ENCODE peak calls at places on chromosomes 7 and 10, in ten cellular contexts. K is K562, Z is ovary, T is uterus, I is NB4, A is adrenal gland, D is IMR-90, P is transverse colon, C is suprapubic skin, E is prostate gland. L is an unnamed sample.

GRCh38 chr10:14954001-14954770 is at the start of gene DCLRE1C:
- DNase-seq in K (peak), Z (peak), T (peak), I (peak), A (peak), D (peak), P (peak), C (peak), E (peak), L (peak)

GRCh38 chr10:110176626-110177025 is 30.8 kb upstream of the MXI1 start:
- DNase-seq in K (no peak), Z (no peak), T (no peak), I (no peak), A (no peak), D (no peak), P (no peak), C (no peak), E (no peak), L (peak)

GRCh38 chr7:77328669-77329068 is 87.5 kb downstream of the GSAP start:
- DNase-seq in K (no peak), Z (no peak), T (no peak), I (peak), A (no peak), D (peak), P (no peak), C (no peak), E (no peak), L (no peak)

GRCh38 chr10:125124907-125125306 is 35.5 kb downstream of the CTBP2 start:
- DNase-seq in K (no peak), Z (no peak), T (no peak), I (no peak), A (no peak), D (peak), P (no peak), C (no peak), E (no peak), L (peak)

GRCh38 chr7:16416289-16417282 is 4.8 kb downstream of the CRPPA start:
- DNase-seq in K (no peak), Z (no peak), T (no peak), I (no peak), A (no peak), D (peak), P (no peak), C (no peak), E (no peak), L (no peak)

GRCh38 chr10:102004376-102004775 is 51.6 kb downstream of the ARMH3 start:
- DNase-seq in K (no peak), Z (no peak), T (no peak), I (peak), A (no peak), D (peak), P (no peak), C (no peak), E (no peak), L (no peak)

GRCh38 chr7:24290004-24290641 is 6.1 kb downstream of the NPY start:
- DNase-seq in K (peak), Z (no peak), T (no peak), I (peak), A (no peak), D (peak), P (no peak), C (no peak), E (no peak), L (no peak)

GRCh38 chr7:85464042-85464651 is 277.3 kb upstream of the SEMA3D start:
- DNase-seq in K (no peak), Z (no peak), T (no peak), I (no peak), A (no peak), D (no peak), P (no peak), C (no peak), E (no peak), L (no peak)

GRCh38 chr7:143385891-143386781 is 5.0 kb downstream of the ZYX start:
- DNase-seq in K (no peak), Z (no peak), T (peak), I (peak), A (peak), D (no peak), P (no peak), C (no peak), E (no peak), L (peak)

DNA sequence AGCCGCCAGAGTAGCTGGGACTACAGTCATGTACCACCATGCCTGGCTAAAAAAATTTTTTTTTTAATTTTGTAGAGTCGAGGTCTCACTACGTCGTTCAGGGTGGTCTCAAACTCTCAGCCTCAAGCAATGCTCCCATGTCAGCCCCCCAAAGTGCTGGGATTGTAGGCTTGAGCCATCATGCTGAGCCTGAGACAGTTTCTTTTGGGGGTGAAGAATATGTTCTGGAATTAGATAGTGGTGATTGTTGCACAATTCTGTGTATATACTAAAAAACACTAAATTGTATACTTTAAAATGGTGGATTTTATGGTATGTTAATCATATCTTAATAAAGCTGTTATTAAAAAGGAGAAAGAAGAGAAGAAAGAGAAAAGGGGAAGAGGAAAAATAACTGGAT is 1.5 kb downstream of the CUZD1 start:
- DNase-seq in K (no peak), Z (no peak), T (no peak), I (no peak), A (no peak), D (no peak), P (no peak), C (no peak), E (no peak), L (no peak)
- TF ChIP-seq POLR2A in K (no peak), Z (no peak), T (no peak), I (no peak), A (no peak), D (no peak), P (no peak), C (no peak), E (no peak), L (no peak)

DNA sequence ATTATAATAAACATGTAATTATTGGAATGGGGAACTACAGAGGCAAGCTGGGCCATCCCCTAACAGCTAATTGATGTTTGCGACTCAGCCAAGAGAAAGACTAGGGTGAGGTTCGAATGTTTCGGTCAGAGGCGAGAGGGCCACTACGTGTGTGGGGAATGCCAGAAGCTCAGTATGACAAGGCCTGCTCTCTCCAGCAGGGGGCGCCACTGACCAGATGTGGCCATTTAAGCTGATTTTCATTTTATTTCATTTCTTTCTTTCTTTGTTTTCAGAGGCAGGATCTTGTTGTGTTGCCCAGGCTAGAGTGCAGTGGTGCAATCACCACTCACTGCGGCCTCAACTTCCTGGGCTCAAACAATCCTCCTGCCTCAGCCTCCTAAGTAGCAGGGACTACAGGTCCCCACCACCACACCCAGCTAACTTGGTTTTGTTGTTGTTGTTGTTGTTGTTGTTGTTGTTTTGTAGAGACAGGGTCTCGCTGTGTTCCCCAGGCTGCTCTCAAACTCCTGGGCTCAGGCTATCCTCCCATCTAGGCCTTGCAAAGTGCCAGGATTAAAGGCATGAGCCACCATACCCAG is 38.1 kb downstream of the TMEM130 start:
- DNase-seq in K (peak), Z (no peak), T (no peak), I (peak), A (peak), D (peak), P (peak), C (no peak), E (no peak), L (no peak)
- TF ChIP-seq CTCF in K (peak), Z (no peak), T (no peak), I (peak), A (peak), D (peak), P (peak), C (no peak), E (no peak), L (peak)

GRCh38 chr10:43648392-43649148 is at the start of gene ZNF32:
- DNase-seq in K (peak), Z (peak), T (peak), I (peak), A (peak), D (peak), P (peak), C (peak), E (peak), L (peak)
- TF ChIP-seq POLR2A in K (peak), Z (peak), T (no peak), I (no peak), A (peak), D (no peak), P (no peak), C (no peak), E (peak), L (no peak)

DNA sequence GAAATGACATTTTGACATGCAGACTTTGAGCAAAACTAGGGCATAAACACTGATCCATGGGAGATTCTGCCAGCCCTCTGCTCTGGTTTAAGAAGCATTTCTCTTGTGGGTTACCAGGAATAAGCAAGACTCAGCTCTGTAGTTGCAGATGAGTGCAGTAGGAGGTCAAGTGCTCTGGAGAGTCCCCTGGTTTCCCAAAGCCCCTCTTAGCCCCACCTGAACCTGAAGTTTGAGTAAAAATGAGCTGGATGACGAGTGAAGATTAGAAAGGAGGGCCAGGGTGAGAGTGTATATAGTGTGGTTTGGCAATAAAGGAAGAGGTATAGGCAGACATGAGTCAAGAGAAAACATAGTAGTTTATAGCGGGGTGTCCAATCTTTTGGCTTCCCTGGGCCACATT is 220.3 kb downstream of the ARL4A start:
- DNase-seq in K (no peak), Z (no peak), T (no peak), I (no peak), A (no peak), D (no peak), P (no peak), C (no peak), E (no peak), L (no peak)
- TF ChIP-seq CTCF in K (no peak), Z (no peak), T (no peak), I (no peak), A (no peak), D (no peak), P (no peak), C (no peak), E (no peak), L (no peak)

GRCh38 chr10:132448248-132448731 is 51.3 kb downstream of the PWWP2B start:
- DNase-seq in K (peak), Z (no peak), T (peak), I (peak), A (peak), D (no peak), P (peak), C (no peak), E (no peak), L (peak)
- TF ChIP-seq POLR2A in K (peak), Z (no peak), T (peak), I (no peak), A (peak), D (no peak), P (peak), C (no peak), E (peak), L (no peak)

GRCh38 chr10:33106767-33107166 is 148.7 kb upstream of the ITGB1 start:
- DNase-seq in K (no peak), Z (no peak), T (no peak), I (no peak), A (no peak), D (no peak), P (no peak), C (no peak), E (no peak), L (no peak)
- TF ChIP-seq CTCF in K (no peak), Z (no peak), T (no peak), I (no peak), A (no peak), D (no peak), P (no peak), C (no peak), E (no peak), L (no peak)

GRCh38 chr10:33334839-33335549 is 527 bp upstream of the NRP1 start:
- DNase-seq in K (no peak), Z (peak), T (peak), I (peak), A (peak), D (peak), P (peak), C (peak), E (peak), L (peak)
- TF ChIP-seq POLR2A in K (no peak), Z (peak), T (no peak), I (no peak), A (no peak), D (peak), P (peak), C (no peak), E (no peak), L (no peak)